ENCODE peak calls at places on chromosomes 1 and 21, in four cellular contexts. C is ovary, F is stomach, I is A549. D is an unnamed sample.

GRCh38 chr1:72623299-72623708 is 341.0 kb upstream of the NEGR1 start:
- DNase-seq in C (no peak), F (no peak), I (peak), D (no peak)

GRCh38 chr1:231600461-231600976 is 26.1 kb upstream of the DISC1 start:
- DNase-seq in C (no peak), F (no peak), I (no peak), D (no peak)

GRCh38 chr21:27954806-27955205 is 987.9 kb upstream of the ADAMTS5 start:
- DNase-seq in C (no peak), F (no peak), I (no peak), D (no peak)

GRCh38 chr1:225449261-225449660 is 21.4 kb upstream of the LBR start:
- DNase-seq in C (no peak), F (peak), I (peak), D (peak)

GRCh38 chr1:225471453-225472301 is 43.8 kb upstream of the LBR start:
- DNase-seq in C (no peak), F (no peak), I (no peak), D (no peak)

GRCh38 chr1:48182441-48182840 is 40.1 kb upstream of the SLC5A9 start:
- DNase-seq in C (no peak), F (no peak), I (no peak), D (no peak)

GRCh38 chr21:45865106-45865835 is 116.3 kb upstream of the COL6A1 start:
- DNase-seq in C (no peak), F (no peak), I (no peak), D (no peak)

GRCh38 chr1:7047866-7048265 is 262.6 kb downstream of the CAMTA1 start:
- DNase-seq in C (no peak), F (no peak), I (no peak), D (no peak)

GRCh38 chr1:36369061-36369470 is 16.7 kb downstream of the STK40 start:
- DNase-seq in C (peak), F (peak), I (peak), D (peak)

GRCh38 chr1:68223714-68224113 is 8.6 kb downstream of the WLS start:
- DNase-seq in C (no peak), F (no peak), I (no peak), D (no peak)

GRCh38 chr21:42645211-42646075 is 8.0 kb upstream of the PDE9A start:
- DNase-seq in C (no peak), F (no peak), I (no peak), D (no peak)

GRCh38 chr1:207336559-207337467 is 15.3 kb downstream of the CD55 start:
- DNase-seq in C (no peak), F (no peak), I (peak), D (no peak)
- H3K4me3 ChIP-seq in C (no peak), F (no peak), I (no peak), D (no peak)

GRCh38 chr1:114114751-114115104 is 38.9 kb downstream of the SYT6 start:
- DNase-seq in C (no peak), F (no peak), I (no peak), D (no peak)
- TF ChIP-seq EP300 in C (no peak), F (no peak), I (no peak), D (no peak)

GRCh38 chr1:115828101-115829022 is 12.6 kb downstream of the NHLH2 start:
- DNase-seq in C (peak), F (peak), I (no peak), D (no peak)
- H3K4me3 ChIP-seq in C (peak), F (peak), I (no peak), D (peak)

DNA sequence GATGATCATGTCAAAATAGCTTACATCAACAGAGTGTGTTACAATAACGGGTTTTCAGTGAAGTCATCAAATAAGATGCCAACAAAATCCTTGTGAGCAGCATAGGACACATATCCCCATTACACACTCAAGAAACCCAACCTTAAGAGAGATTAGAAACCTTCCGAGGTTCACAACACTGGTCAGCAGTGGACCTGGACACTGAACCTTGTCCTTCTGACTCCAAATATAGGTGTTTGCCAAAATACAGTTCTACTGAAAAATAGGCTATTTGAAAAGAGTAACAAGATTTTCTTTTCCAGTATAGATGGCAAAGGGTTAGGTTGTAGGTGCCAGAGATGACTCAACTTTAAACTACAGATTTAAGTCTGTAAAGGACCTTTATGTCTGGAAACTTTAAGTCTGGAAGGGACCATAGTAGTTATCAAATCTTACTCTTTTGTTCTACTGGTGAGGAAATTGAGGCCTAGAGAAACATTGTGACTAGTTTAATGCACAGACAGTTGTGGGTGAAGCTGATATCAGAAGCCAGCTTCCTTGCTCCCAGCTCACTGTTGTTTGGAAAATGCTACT is 811 bp upstream of the REG4 start:
- DNase-seq in C (no peak), F (no peak), I (no peak), D (no peak)
- TF ChIP-seq EP300 in C (no peak), F (no peak), I (no peak), D (no peak)

GRCh38 chr1:16440150-16440479 is 409 bp upstream of the NECAP2 start:
- DNase-seq in C (no peak), F (no peak), I (no peak), D (no peak)
- H3K4me3 ChIP-seq in C (peak), F (peak), I (peak), D (peak)

GRCh38 chr1:169514566-169515270 is 29.0 kb upstream of the SLC19A2 start:
- DNase-seq in C (no peak), F (no peak), I (no peak), D (no peak)

GRCh38 chr1:169515641-169516040 is 29.9 kb upstream of the SLC19A2 start:
- DNase-seq in C (no peak), F (no peak), I (no peak), D (no peak)

GRCh38 chr1:169511339-169512028 is 25.7 kb upstream of the SLC19A2 start:
- DNase-seq in C (peak), F (no peak), I (peak), D (no peak)

GRCh38 chr1:169510060-169510459 is 24.3 kb upstream of the SLC19A2 start:
- DNase-seq in C (no peak), F (no peak), I (no peak), D (no peak)

GRCh38 chr1:169513208-169513607 is 27.5 kb upstream of the SLC19A2 start:
- DNase-seq in C (no peak), F (no peak), I (no peak), D (no peak)
- TF ChIP-seq EP300 in C (no peak), F (no peak), I (no peak), D (no peak)

GRCh38 chr1:11013160-11013531 is 692 bp downstream of the TARDBP start:
- DNase-seq in C (no peak), F (no peak), I (no peak), D (no peak)
- H3K4me3 ChIP-seq in C (peak), F (peak), I (peak), D (peak)

DNA sequence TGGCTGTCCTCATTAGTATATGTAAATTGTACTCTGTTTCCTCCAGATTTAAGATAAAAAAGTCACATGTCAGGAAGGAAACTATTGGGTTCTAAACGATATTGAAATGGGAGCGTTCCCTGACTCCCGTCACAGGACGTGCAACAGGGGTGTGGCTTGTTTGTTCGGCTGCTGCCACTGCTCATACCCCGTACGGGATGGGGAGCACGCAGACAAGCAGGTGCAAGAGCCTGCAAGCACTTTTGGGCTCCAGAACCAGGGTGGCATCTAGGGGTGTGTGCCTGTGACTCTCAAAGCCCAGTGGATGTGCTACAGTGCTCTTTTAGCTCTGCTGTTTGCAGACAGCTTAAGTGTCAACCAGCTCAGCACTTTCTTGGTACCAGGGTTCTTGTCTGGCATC is 6.1 kb upstream of the PAPPA2 start:
- DNase-seq in C (no peak), F (no peak), I (no peak), D (no peak)
- TF ChIP-seq EP300 in C (no peak), F (no peak), I (no peak), D (no peak)

D was measured in transverse colon.